ENCODE peak calls at places on chromosomes 13 and 19, in nine cellular contexts. R is AG09319; M is fibroblast of lung; B is fibroblast of mammary gland; E is stromal cell of bone marrow; O is fibroblast of the aortic adventitia; S is NCI-H1930; V is thoracic aorta; I is activated naive CD8-positive, alpha-beta T cell treated with anti-CD3 and anti-CD28 coated beads, Interleukin-2, amount 50 U/mL, for 24 hours. J is an unnamed sample.

GRCh38 chr19:47742636-47743035 is 2.7 kb upstream of the NOP53 start:
- DNase-seq in R (no peak), M (no peak), B (peak; percentile 34), E (no peak), O (no peak), S (no peak), V (no peak), I (no peak), J (no peak)

GRCh38 chr13:92972751-92973150 is 253.9 kb upstream of the GPC6 start:
- DNase-seq in R (no peak), M (no peak), B (no peak), E (no peak), O (no peak), S (no peak), V (no peak), I (no peak), J (no peak)

GRCh38 chr13:69279213-69279612 is 828.4 kb upstream of the ATXN8OS start:
- DNase-seq in R (no peak), M (no peak), B (no peak), E (no peak), O (no peak), S (no peak), V (no peak), I (no peak), J (no peak)

GRCh38 chr13:80551650-80552497 is 210.9 kb upstream of the SPRY2 start:
- DNase-seq in R (no peak), M (peak; percentile 60), B (peak; percentile 65), E (no peak), O (no peak), S (no peak), V (no peak), I (no peak), J (no peak)

GRCh38 chr19:11420429-11420893 is 1.3 kb upstream of the RGL3 start:
- DNase-seq in R (no peak), M (peak; percentile 52), B (peak; percentile 80), E (peak; percentile 18), O (peak; percentile 27), S (no peak), V (no peak), I (no peak), J (no peak)

GRCh38 chr13:54614729-54615128 is 1586.1 kb downstream of the OLFM4 start:
- DNase-seq in R (no peak), M (no peak), B (no peak), E (no peak), O (no peak), S (peak; percentile 93), V (no peak), I (no peak), J (no peak)

GRCh38 chr13:73715114-73715909 is 418.9 kb downstream of the KLF12 start:
- DNase-seq in R (no peak), M (no peak), B (no peak), E (no peak), O (no peak), S (no peak), V (no peak), I (peak; percentile 16), J (peak; percentile 54)

GRCh38 chr19:15125232-15126067 is 18.2 kb downstream of the SYDE1 start:
- DNase-seq in R (peak; percentile 94), M (peak; percentile 97), B (peak; percentile 96), E (peak; percentile 95), O (peak; percentile 97), S (peak; percentile 94), V (peak; percentile 92), I (peak; percentile 99), J (peak; percentile 95)

GRCh38 chr19:32862741-32863140 is 6.8 kb downstream of the SLC7A9 start:
- DNase-seq in R (no peak), M (no peak), B (no peak), E (no peak), O (no peak), S (no peak), V (no peak), I (no peak), J (no peak)

GRCh38 chr13:112721198-112722104 is 31.6 kb downstream of the ATP11A start:
- DNase-seq in R (no peak), M (no peak), B (no peak), E (no peak), O (no peak), S (no peak), V (no peak), I (no peak), J (no peak)

GRCh38 chr13:64206430-64207225 is 2791.0 kb upstream of the PCDH20 start:
- DNase-seq in R (no peak), M (no peak), B (no peak), E (no peak), O (no peak), S (no peak), V (no peak), I (no peak), J (no peak)

GRCh38 chr19:1276620-1277007 is 1.3 kb downstream of the FAM174C start:
- DNase-seq in R (no peak), M (no peak), B (no peak), E (no peak), O (no peak), S (no peak), V (no peak), I (no peak), J (no peak)

GRCh38 chr19:10913716-10914340 is 14.6 kb downstream of the YIPF2 start:
- DNase-seq in R (no peak), M (no peak), B (no peak), E (no peak), O (no peak), S (no peak), V (no peak), I (no peak), J (no peak)

GRCh38 chr19:13143135-13143534 is 7.0 kb downstream of the STX10 start:
- DNase-seq in R (peak; percentile 78), M (peak; percentile 93), B (peak; percentile 86), E (no peak), O (peak; percentile 84), S (no peak), V (no peak), I (no peak), J (no peak)

J was measured in T-helper 1 cell.